ENCODE peak calls at places on chromosomes 4 and X, in seven cellular contexts. V, Y, C, N, B, O and R are unnamed samples.

GRCh38 chrX:150854856-150855255 is 43.6 kb downstream of the CD99L2 start:
- DNase-seq in C (no peak), O (no peak), B (no peak), Y (no peak), N (no peak), V (no peak), R (no peak)

GRCh38 chr4:27123050-27123768 is 262.6 kb downstream of the STIM2 start:
- DNase-seq in Y (no peak), N (no peak), C (no peak), B (no peak), V (no peak), O (peak; percentile 56), R (no peak)

GRCh38 chrX:96689951-96690350 is 5.3 kb downstream of the DIAPH2 start:
- DNase-seq in Y (no peak), N (no peak), V (no peak), O (no peak), B (no peak), C (no peak), R (no peak)

GRCh38 chr4:53377319-53378170 is at the start of gene FIP1L1:
- DNase-seq in V (peak; percentile 93), O (peak; percentile 98), N (peak; percentile 95), Y (peak; percentile 98), C (peak; percentile 65), B (peak; percentile 97), R (peak; percentile 97)

GRCh38 chrX:13533726-13534125 is 35.7 kb upstream of the EGFL6 start:
- DNase-seq in O (no peak), V (no peak), B (no peak), N (no peak), C (no peak), Y (no peak), R (no peak)

GRCh38 chr4:188869581-188869980 is 730.3 kb downstream of the TRIML1 start:
- DNase-seq in O (no peak), N (no peak), V (no peak), Y (no peak), B (no peak), C (no peak), R (no peak)

GRCh38 chrX:154435171-154435733 is 1.7 kb upstream of the GDI1 start:
- DNase-seq in O (no peak), N (no peak), B (no peak), V (no peak), Y (no peak), C (no peak), R (no peak)

GRCh38 chr4:187840814-187841213 is 154.8 kb upstream of the ZFP42 start:
- DNase-seq in O (no peak), B (no peak), N (no peak), C (no peak), Y (no peak), V (no peak), R (no peak)

GRCh38 chr4:106587558-106587957 is 219.0 kb upstream of the GIMD1 start:
- DNase-seq in O (no peak), B (no peak), C (no peak), V (no peak), N (no peak), Y (no peak), R (no peak)

GRCh38 chr4:128916832-128917231 is 107.3 kb downstream of the JADE1 start:
- DNase-seq in C (no peak), V (peak; percentile 30), N (no peak), Y (no peak), O (no peak), B (peak; percentile 22), R (no peak)

DNA sequence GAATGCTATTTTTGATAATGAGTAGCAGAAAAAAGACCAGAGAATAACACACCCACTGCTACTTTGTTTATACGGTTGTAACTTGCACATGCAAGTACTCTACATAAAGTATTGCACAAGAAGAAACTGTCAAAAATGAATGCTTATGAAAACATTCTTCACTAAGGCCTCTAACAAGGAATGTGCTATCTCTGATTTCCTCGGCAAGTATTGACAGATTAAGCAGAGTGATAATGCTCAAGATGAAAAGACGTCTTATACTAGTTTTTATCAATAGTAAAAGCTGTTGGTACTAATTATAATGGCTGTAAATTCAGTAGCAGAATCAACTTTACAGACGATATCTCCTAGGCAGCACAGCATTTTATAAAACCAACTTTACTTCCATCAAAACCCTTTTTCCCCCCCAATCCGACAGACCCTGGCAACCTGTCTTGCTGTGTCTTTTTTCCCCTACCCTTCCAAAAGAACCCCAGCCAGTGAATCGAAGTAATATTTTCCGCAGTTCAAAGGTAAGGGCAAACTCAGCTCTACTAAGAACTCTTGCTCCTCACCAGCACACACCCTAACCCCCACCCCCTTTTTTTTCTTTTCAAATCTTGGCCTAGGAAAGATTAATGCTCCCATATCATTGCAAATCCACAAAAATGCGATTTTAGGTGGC is 1.5 kb downstream of the FRYL start:
- DNase-seq in Y (no peak), C (no peak), O (no peak), B (no peak), V (no peak), N (no peak), R (no peak)
- H3K4me1 ChIP-seq in Y (peaks cover 2% of the 10 kb centered on the region), C (peaks cover 61% of the 10 kb centered on the region), O (no peaks in the 10 kb centered on the region), B (peaks cover 9% of the 10 kb centered on the region), V (peaks cover 9% of the 10 kb centered on the region), N (peaks cover 72% of the 10 kb centered on the region), R (no peaks in the 10 kb centered on the region)

DNA sequence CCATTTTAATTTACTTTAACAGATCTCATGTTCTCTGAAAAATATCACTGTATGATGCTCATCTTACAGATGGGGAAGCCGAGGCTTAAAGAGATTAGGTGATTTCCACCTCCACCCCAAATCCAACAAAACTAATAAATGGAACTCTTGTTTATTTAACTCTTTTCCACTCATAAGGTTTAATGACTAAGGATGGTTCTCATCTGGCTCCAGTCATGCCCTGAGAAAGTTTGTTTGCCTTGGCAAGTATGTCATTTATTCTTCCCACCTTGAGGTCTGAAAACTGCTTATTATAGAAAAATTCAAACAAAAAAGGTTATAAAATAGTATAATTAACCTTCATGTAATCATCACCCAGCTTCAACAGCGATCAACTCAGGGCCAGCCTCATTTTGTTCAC is 56.3 kb downstream of the PPEF2 start:
- DNase-seq in C (no peak), B (no peak), V (no peak), O (no peak), Y (no peak), N (no peak), R (no peak)
- H3K4me1 ChIP-seq in C (peaks cover 16% of the 10 kb centered on the region), B (peaks cover 9% of the 10 kb centered on the region), V (peaks cover 7% of the 10 kb centered on the region), O (no peaks in the 10 kb centered on the region), Y (peaks cover 4% of the 10 kb centered on the region), N (peaks cover 32% of the 10 kb centered on the region), R (no peaks in the 10 kb centered on the region)

DNA sequence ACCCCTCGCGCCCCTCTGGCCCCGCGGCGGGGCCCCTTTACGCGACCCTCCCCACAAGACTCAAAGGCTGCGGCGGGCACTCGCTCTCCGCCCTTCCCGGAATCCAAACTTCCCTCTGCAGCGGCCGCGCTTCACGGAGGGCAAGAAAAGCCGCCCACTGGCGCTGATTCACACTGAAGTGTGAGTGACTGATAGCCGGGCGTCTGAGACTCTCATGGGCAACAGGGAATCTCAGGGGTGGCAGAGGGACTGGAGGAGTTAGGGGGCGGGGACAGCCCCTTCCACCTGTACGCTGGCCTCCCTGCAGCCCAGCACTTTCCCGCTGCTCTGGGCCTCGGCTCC is 664 bp downstream of the SH3BP2 start:
- DNase-seq in C (no peak), O (no peak), Y (peak; percentile 82), V (peak; percentile 41), B (peak; percentile 39), N (peak; percentile 44), R (peak; percentile 79)
- H3K4me1 ChIP-seq in C (peaks cover 80% of the 10 kb centered on the region), O (peaks cover 4% of the 10 kb centered on the region), Y (peaks cover 32% of the 10 kb centered on the region), V (peaks cover 41% of the 10 kb centered on the region), B (peaks cover 14% of the 10 kb centered on the region), N (peaks cover 81% of the 10 kb centered on the region), R (peaks cover 55% of the 10 kb centered on the region)

GRCh38 chr4:140740422-140740821 is 15.8 kb downstream of the TBC1D9 start:
- DNase-seq in V (no peak), C (no peak), Y (no peak), B (no peak), N (no peak), O (no peak), R (no peak)
- H3K4me1 ChIP-seq in V (no peaks in the 10 kb centered on the region), C (peaks cover 71% of the 10 kb centered on the region), Y (peaks cover 16% of the 10 kb centered on the region), B (no peaks in the 10 kb centered on the region), N (peaks cover 81% of the 10 kb centered on the region), O (peaks cover 3% of the 10 kb centered on the region), R (peaks cover 14% of the 10 kb centered on the region)

DNA sequence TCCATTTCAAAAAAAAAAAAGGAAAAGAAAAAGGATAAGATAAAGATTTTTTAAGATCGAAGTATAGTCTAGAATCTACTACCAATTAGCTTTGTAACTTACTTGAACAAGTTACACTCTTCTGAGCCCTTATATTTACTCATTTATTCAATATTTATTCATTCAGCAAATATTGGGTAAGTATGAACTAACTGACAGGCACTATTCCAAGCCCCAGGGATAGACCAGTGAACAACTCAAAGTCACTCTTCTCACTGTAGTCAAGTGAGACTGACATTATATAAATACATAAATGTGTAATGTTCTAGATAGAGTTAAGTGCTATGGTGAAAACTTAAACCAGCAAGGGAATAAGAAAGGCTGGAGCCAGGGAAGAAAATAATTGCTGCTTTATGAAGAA is 131.6 kb downstream of the ARHGAP24 start:
- DNase-seq in C (no peak), N (no peak), Y (no peak), V (no peak), O (no peak), B (no peak), R (no peak)
- H3K4me1 ChIP-seq in C (peaks cover 29% of the 10 kb centered on the region), N (peaks cover 17% of the 10 kb centered on the region), Y (no peaks in the 10 kb centered on the region), V (no peaks in the 10 kb centered on the region), O (no peaks in the 10 kb centered on the region), B (no peaks in the 10 kb centered on the region), R (no peaks in the 10 kb centered on the region)

GRCh38 chrX:40103565-40104323 is 6.0 kb upstream of the BCOR start:
- DNase-seq in B (no peak), V (no peak), O (no peak), N (no peak), C (no peak), Y (no peak), R (no peak)
- H3K4me1 ChIP-seq in B (peaks cover 40% of the 10 kb centered on the region), V (peaks cover 9% of the 10 kb centered on the region), O (peaks cover 6% of the 10 kb centered on the region), N (peaks cover 37% of the 10 kb centered on the region), C (peaks cover 55% of the 10 kb centered on the region), Y (no peaks in the 10 kb centered on the region), R (peaks cover 5% of the 10 kb centered on the region)